ENCODE peak calls at places on chromosome 2, in five cellular contexts. B is endothelial cell of umbilical vein, S is A673, P is ovary, X is neural progenitor cell. K is an unnamed sample.
A peak's percentile ranks its signal among the peaks of the same experiment; 100 is the strongest.

GRCh38 chr2:237500681-237501424 is 13.8 kb downstream of the MLPH start:
- DNase-seq in B (peak; percentile 57), S (peak; percentile 83), P (no peak), X (no peak), K (no peak)

GRCh38 chr2:239958366-239958765 is 66.8 kb downstream of the NDUFA10 start:
- DNase-seq in B (no peak), S (no peak), P (no peak), X (no peak), K (no peak)

GRCh38 chr2:567865-568638 is 109.2 kb downstream of the TMEM18 start:
- DNase-seq in B (no peak), S (peak; percentile 4), P (peak; percentile 54), X (no peak), K (no peak)

GRCh38 chr2:40034198-40034597 is 255.1 kb upstream of the THUMPD2 start:
- DNase-seq in B (peak; percentile 12), S (no peak), P (no peak), X (no peak), K (no peak)

GRCh38 chr2:111897924-111898702 is at the start of gene MERTK:
- DNase-seq in B (peak; percentile 92), S (peak; percentile 88), P (peak; percentile 89), X (peak; percentile 97), K (peak; percentile 99)

GRCh38 chr2:174662459-174662858 is 64.9 kb upstream of the WIPF1 start:
- DNase-seq in B (no peak), S (no peak), P (no peak), X (no peak), K (no peak)

GRCh38 chr2:210363876-210364275 is 48.9 kb upstream of the MYL1 start:
- DNase-seq in B (no peak), S (no peak), P (no peak), X (no peak), K (no peak)

GRCh38 chr2:164151518-164151917 is 415.7 kb upstream of the FIGN start:
- DNase-seq in B (no peak), S (no peak), P (no peak), X (no peak), K (no peak)

GRCh38 chr2:242010567-242011513 is 141.3 kb downstream of the RTP5 start:
- DNase-seq in B (no peak), S (peak; percentile 17), P (no peak), X (no peak), K (no peak)

DNA sequence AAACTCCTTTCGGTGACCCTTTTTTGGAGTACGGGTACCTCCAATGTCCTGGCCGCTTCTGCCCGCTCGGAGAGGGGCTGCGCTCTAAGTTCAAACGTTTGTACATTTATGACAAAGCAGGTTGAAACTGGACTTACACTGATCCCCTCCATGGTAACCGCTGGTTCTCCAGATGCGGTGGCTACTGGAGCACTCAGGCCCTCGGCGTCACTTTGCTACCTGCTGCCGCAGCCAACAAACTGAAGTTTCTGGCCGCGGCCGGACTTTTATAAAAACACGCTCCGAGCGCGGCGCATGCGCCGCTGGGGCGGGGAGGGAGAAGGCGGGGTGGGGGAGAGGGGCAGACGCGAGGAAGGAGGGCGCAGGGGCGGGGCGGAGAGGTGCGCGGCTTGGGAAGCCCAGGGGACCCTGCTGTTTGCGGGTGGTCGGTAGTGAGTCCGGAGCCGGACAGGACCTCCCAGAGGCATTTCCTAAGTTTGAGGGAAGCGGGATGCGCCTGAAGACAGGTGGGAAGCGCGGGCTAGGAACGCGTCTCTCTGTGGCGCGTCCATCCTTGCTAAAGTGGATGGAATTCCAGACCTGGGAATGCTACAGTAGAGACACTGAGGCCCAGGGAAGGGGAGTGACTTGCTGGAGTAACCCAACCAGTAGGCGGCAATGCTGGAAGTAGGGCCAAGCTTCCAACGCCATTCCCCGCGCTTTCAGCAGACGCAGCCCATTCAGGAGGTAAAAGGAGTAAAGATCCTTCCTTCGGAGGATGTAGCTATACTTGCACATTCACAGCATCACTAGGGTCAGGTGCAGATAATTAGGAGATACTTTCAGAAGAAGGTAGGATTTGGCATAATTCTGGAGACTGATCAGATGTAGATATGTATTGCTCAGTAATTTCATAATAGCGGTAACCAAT is at the start of gene CXCR4:
- DNase-seq in B (peak; percentile 52), S (peak; percentile 35), P (peak; percentile 39), X (peak; percentile 95), K (peak; percentile 98)
- H3K36me3 ChIP-seq in B (peaks cover 3% of the 10 kb centered on the region), S (no peaks in the 10 kb centered on the region), P (no peaks in the 10 kb centered on the region), X (no peaks in the 10 kb centered on the region), K (no peaks in the 10 kb centered on the region)

DNA sequence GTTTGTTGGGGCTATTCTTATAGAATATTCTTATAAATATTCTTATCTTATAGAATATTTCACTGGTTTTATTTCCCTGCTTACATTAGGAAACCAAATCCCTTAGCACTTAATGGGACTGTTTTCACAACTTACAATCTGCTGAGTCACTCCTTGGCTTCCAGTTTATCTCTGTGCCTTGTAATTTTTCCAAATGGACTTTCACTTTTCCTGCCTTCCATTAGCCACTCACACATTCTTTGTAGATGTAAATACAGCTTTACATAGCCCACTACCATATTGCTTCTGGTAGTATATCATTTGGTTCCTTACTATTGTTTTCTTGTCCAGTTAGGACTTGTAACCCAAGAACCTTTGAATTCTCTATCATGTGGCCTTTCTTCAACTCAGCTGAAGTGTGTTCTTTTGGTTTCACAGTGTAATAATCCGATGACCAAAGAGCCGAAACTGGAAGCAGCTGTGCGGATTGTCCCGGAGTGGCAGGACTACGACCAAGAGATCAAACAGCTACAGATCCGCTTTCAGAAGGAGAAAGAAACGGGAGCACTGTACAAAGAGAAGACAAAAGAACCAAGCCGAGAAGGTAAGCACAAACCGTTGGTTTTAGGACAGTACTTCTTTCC is 96.1 kb downstream of the UGGT1 start:
- DNase-seq in B (peak; percentile 85), S (peak; percentile 37), P (no peak), X (peak; percentile 7), K (no peak)
- H3K4me3 ChIP-seq in B (no peak overlapping the region), S (no peak overlapping the region), P (no peak overlapping the region), X (no peak overlapping the region), K (no peak overlapping the region)

DNA sequence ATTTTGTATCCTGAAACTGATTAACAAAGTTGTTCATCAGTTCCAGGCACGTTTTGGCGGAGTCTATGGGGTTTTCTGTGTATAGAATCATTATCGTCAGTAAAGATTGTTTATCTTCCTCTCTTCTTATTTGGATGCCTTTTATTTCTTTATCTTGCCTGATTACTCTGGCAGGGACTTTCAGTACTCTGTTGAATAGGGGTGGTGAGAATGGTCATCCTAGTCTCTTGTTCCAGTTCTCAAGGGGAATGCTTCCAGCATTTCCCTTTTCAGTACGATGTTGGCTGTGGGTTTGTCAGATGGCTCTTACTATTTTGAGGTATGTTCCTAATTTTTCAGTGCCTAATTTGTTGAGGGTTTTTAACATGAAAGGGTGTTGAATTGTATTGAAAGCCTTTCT is 14.0 kb upstream of the SPDYA start:
- DNase-seq in B (no peak), S (no peak), P (no peak), X (no peak), K (no peak)
- H3K36me3 ChIP-seq in B (peaks cover 2% of the 10 kb centered on the region), S (peaks cover 69% of the 10 kb centered on the region), P (no peaks in the 10 kb centered on the region), X (peaks cover 58% of the 10 kb centered on the region), K (peaks cover 3% of the 10 kb centered on the region)

DNA sequence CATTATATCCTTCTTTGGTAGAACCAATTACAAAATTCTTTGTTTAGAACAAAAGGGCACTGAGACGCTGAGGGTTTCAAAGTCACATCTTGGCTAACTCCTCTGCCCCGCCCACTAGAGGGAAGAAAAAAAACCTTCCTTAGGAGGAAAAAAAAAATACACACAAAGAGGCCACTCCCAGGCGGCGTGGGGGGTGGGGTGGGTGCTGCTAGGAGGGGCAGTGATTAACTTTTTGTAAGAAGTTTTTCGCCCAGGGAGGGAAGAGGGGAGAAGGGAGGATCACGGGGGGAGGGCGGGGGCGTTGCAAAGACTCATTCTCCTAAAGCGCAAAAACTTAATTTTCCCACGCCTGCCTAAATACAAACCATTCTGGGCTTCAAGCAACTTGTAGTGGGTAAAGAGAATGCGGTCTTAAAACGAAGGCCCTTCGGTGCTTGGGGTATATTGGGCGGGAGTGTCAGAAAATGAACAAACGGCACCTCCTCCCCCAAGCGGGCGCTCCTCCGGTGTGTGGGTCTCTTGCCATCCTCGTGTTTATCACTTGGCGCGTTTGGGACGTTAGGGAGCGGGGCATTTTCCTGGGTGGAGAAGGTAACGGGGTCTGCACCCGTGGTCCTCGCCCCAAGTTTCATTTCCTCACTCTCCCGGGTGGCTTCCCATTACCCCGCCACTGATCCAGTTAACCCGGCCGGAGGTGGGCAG is 1.7 kb downstream of the CXCR4 start:
- DNase-seq in B (no peak), S (peak; percentile 42), P (no peak), X (peak; percentile 88), K (peak; percentile 58)
- H3K4me3 ChIP-seq in B (peak overlapping the region; percentile 73), S (peak overlapping the region; percentile 27), P (peak overlapping the region; percentile 17), X (peak overlapping the region; percentile 70), K (peak overlapping the region; percentile 59)

DNA sequence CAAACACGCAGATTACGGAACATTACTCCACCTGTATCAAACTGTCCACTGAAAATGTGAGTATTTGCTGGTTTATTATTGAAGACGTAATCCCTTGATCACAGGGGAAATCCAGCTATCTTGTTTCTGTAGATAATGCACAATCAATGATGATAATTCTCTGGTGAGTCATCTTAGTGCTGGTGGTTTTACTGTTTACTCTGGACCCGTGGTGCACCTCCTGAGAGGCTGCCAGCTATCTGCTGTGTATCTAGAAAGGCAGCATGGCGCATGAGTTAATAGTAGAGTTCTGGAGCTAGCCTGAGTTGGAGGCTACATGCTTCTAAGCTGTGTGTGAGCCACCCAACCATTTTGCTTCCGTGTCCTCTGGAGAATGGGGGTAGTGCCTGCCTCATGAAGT is 6.5 kb downstream of the NCAPH start:
- DNase-seq in B (peak; percentile 28), S (no peak), P (no peak), X (no peak), K (no peak)
- H3K36me3 ChIP-seq in B (no peaks in the 10 kb centered on the region), S (peaks cover 63% of the 10 kb centered on the region), P (no peaks in the 10 kb centered on the region), X (peaks cover 4% of the 10 kb centered on the region), K (peaks cover 33% of the 10 kb centered on the region)